ENCODE peak calls at places on chromosome 16, in six cellular contexts. One of them, this sample, is unnamed.

GRCh38 chr16:129075-129474 is 9.4 kb downstream of the NPRL3 start:
- DNase-seq in transverse colon: no peak
- DNase-seq in ovary: no peak
- DNase-seq in tibial nerve: no peak
- DNase-seq in stomach: no peak
- DNase-seq in A549: no peak
- DNase-seq in this sample: no peak

GRCh38 chr16:4801962-4802658 is at the start of gene ROGDI:
- DNase-seq in transverse colon: peak; percentile 96
- DNase-seq in ovary: peak; percentile 71
- DNase-seq in tibial nerve: peak; percentile 44
- DNase-seq in stomach: peak; percentile 96
- DNase-seq in A549: peak; percentile 51
- DNase-seq in this sample: no peak

GRCh38 chr16:49661465-49662187 is 194.3 kb downstream of the ZNF423 start:
- DNase-seq in transverse colon: no peak
- DNase-seq in ovary: no peak
- DNase-seq in tibial nerve: no peak
- DNase-seq in stomach: no peak
- DNase-seq in A549: no peak
- DNase-seq in this sample: no peak

GRCh38 chr16:54938351-54939346 is 8.0 kb downstream of the IRX5 start:
- DNase-seq in transverse colon: no peak
- DNase-seq in ovary: no peak
- DNase-seq in tibial nerve: no peak
- DNase-seq in stomach: no peak
- DNase-seq in A549: no peak
- DNase-seq in this sample: peak; percentile 73

GRCh38 chr16:51326131-51326856 is 175.2 kb upstream of the SALL1 start:
- DNase-seq in transverse colon: no peak
- DNase-seq in ovary: no peak
- DNase-seq in tibial nerve: no peak
- DNase-seq in stomach: no peak
- DNase-seq in A549: peak; percentile 26
- DNase-seq in this sample: no peak

GRCh38 chr16:88453621-88454314 is 688 bp downstream of the ZFPM1 start:
- DNase-seq in transverse colon: no peak
- DNase-seq in ovary: no peak
- DNase-seq in tibial nerve: no peak
- DNase-seq in stomach: no peak
- DNase-seq in A549: no peak
- DNase-seq in this sample: no peak

GRCh38 chr16:89383095-89384003 is 107.0 kb downstream of the ANKRD11 start:
- DNase-seq in transverse colon: peak; percentile 74
- DNase-seq in ovary: peak; percentile 46
- DNase-seq in tibial nerve: no peak
- DNase-seq in stomach: peak; percentile 71
- DNase-seq in A549: no peak
- DNase-seq in this sample: no peak

GRCh38 chr16:89586218-89586617 is 10.7 kb downstream of the CPNE7 start:
- DNase-seq in transverse colon: no peak
- DNase-seq in ovary: no peak
- DNase-seq in tibial nerve: no peak
- DNase-seq in stomach: no peak
- DNase-seq in A549: no peak
- DNase-seq in this sample: no peak

GRCh38 chr16:56615353-56615752 is 7.0 kb downstream of the MT2A start:
- DNase-seq in transverse colon: no peak
- DNase-seq in ovary: no peak
- DNase-seq in tibial nerve: no peak
- DNase-seq in stomach: no peak
- DNase-seq in A549: no peak
- DNase-seq in this sample: no peak

GRCh38 chr16:20410153-20410723 is 904 bp downstream of the ACSM5 start:
- DNase-seq in transverse colon: no peak
- DNase-seq in ovary: no peak
- DNase-seq in tibial nerve: no peak
- DNase-seq in stomach: no peak
- DNase-seq in A549: no peak
- DNase-seq in this sample: no peak

GRCh38 chr16:3587547-3588110 is 10.4 kb upstream of the NLRC3 start:
- DNase-seq in transverse colon: no peak
- DNase-seq in ovary: no peak
- DNase-seq in tibial nerve: no peak
- DNase-seq in stomach: no peak
- DNase-seq in A549: no peak
- DNase-seq in this sample: no peak

GRCh38 chr16:89352091-89352681 is 134.7 kb downstream of the ZNF778 start:
- DNase-seq in transverse colon: no peak
- DNase-seq in ovary: no peak
- DNase-seq in tibial nerve: no peak
- DNase-seq in stomach: no peak
- DNase-seq in A549: no peak
- DNase-seq in this sample: no peak

GRCh38 chr16:6694636-6695035 is 638.0 kb upstream of the RBFOX1 start:
- DNase-seq in transverse colon: no peak
- DNase-seq in ovary: no peak
- DNase-seq in tibial nerve: no peak
- DNase-seq in stomach: no peak
- DNase-seq in A549: no peak
- DNase-seq in this sample: no peak

GRCh38 chr16:87741700-87742415 is 23.9 kb downstream of the KLHDC4 start:
- DNase-seq in transverse colon: no peak
- DNase-seq in ovary: no peak
- DNase-seq in tibial nerve: no peak
- DNase-seq in stomach: no peak
- DNase-seq in A549: no peak
- DNase-seq in this sample: no peak

GRCh38 chr16:79146-80054 is 1.4 kb downstream of the MPG start:
- DNase-seq in transverse colon: no peak
- DNase-seq in ovary: no peak
- DNase-seq in tibial nerve: no peak
- DNase-seq in stomach: no peak
- DNase-seq in A549: no peak
- DNase-seq in this sample: no peak

GRCh38 chr16:75566889-75567255 is 693 bp downstream of the GABARAPL2 start:
- DNase-seq in transverse colon: peak; percentile 14
- DNase-seq in ovary: no peak
- DNase-seq in tibial nerve: no peak
- DNase-seq in stomach: no peak
- DNase-seq in A549: no peak
- DNase-seq in this sample: no peak

GRCh38 chr16:70680495-70681381 is 5.1 kb downstream of the MTSS2 start:
- DNase-seq in transverse colon: no peak
- DNase-seq in ovary: no peak
- DNase-seq in tibial nerve: no peak
- DNase-seq in stomach: no peak
- DNase-seq in A549: no peak
- DNase-seq in this sample: no peak

GRCh38 chr16:70683146-70683944 is 2.5 kb downstream of the MTSS2 start:
- DNase-seq in transverse colon: no peak
- DNase-seq in ovary: no peak
- DNase-seq in tibial nerve: no peak
- DNase-seq in stomach: no peak
- DNase-seq in A549: no peak
- DNase-seq in this sample: no peak

GRCh38 chr16:70682239-70683145 is 3.4 kb downstream of the MTSS2 start:
- DNase-seq in transverse colon: no peak
- DNase-seq in ovary: no peak
- DNase-seq in tibial nerve: no peak
- DNase-seq in stomach: no peak
- DNase-seq in A549: no peak
- DNase-seq in this sample: no peak

GRCh38 chr16:70679653-70680494 is 6.0 kb downstream of the MTSS2 start:
- DNase-seq in transverse colon: no peak
- DNase-seq in ovary: no peak
- DNase-seq in tibial nerve: no peak
- DNase-seq in stomach: no peak
- DNase-seq in A549: peak; percentile 54
- DNase-seq in this sample: no peak

GRCh38 chr16:70681382-70682238 is 4.2 kb downstream of the MTSS2 start:
- DNase-seq in transverse colon: no peak
- DNase-seq in ovary: no peak
- DNase-seq in tibial nerve: no peak
- DNase-seq in stomach: no peak
- DNase-seq in A549: no peak
- DNase-seq in this sample: no peak
- H3K4me3 ChIP-seq in transverse colon: no peak overlapping the region
- H3K4me3 ChIP-seq in ovary: no peak overlapping the region
- H3K4me3 ChIP-seq in tibial nerve: peak overlapping the region; percentile 22
- H3K4me3 ChIP-seq in stomach: peak overlapping the region; percentile 0
- H3K4me3 ChIP-seq in A549: no peak overlapping the region
- H3K4me3 ChIP-seq in this sample: peak overlapping the region; percentile 24

GRCh38 chr16:24643489-24643888 is 86.0 kb upstream of the TNRC6A start:
- DNase-seq in transverse colon: no peak
- DNase-seq in ovary: no peak
- DNase-seq in tibial nerve: no peak
- DNase-seq in stomach: no peak
- DNase-seq in A549: no peak
- DNase-seq in this sample: no peak

GRCh38 chr16:24646646-24646995 is 82.8 kb upstream of the TNRC6A start:
- DNase-seq in transverse colon: no peak
- DNase-seq in ovary: no peak
- DNase-seq in tibial nerve: no peak
- DNase-seq in stomach: no peak
- DNase-seq in A549: peak; percentile 28
- DNase-seq in this sample: no peak

GRCh38 chr16:24645739-24646645 is 83.5 kb upstream of the TNRC6A start:
- DNase-seq in transverse colon: no peak
- DNase-seq in ovary: no peak
- DNase-seq in tibial nerve: no peak
- DNase-seq in stomach: no peak
- DNase-seq in A549: peak; percentile 90
- DNase-seq in this sample: no peak
- TF ChIP-seq EP300 in transverse colon: no peak
- TF ChIP-seq EP300 in ovary: no peak
- TF ChIP-seq EP300 in tibial nerve: peak; percentile 78
- TF ChIP-seq EP300 in stomach: no peak
- TF ChIP-seq EP300 in A549: peak; percentile 94
- TF ChIP-seq EP300 in this sample: no peak

GRCh38 chr16:65547799-65548446 is 426.1 kb upstream of the CDH11 start:
- DNase-seq in transverse colon: no peak
- DNase-seq in ovary: no peak
- DNase-seq in tibial nerve: no peak
- DNase-seq in stomach: no peak
- DNase-seq in A549: no peak
- DNase-seq in this sample: no peak
- H3K4me3 ChIP-seq in transverse colon: no peak overlapping the region
- H3K4me3 ChIP-seq in ovary: no peak overlapping the region
- H3K4me3 ChIP-seq in tibial nerve: no peak overlapping the region
- H3K4me3 ChIP-seq in stomach: no peak overlapping the region
- H3K4me3 ChIP-seq in A549: no peak overlapping the region
- H3K4me3 ChIP-seq in this sample: no peak overlapping the region

GRCh38 chr16:10592611-10593010 is 12.2 kb upstream of the EMP2 start:
- DNase-seq in transverse colon: no peak
- DNase-seq in ovary: no peak
- DNase-seq in tibial nerve: no peak
- DNase-seq in stomach: no peak
- DNase-seq in A549: no peak
- DNase-seq in this sample: no peak
- TF ChIP-seq EP300 in transverse colon: no peak
- TF ChIP-seq EP300 in ovary: no peak
- TF ChIP-seq EP300 in tibial nerve: no peak
- TF ChIP-seq EP300 in stomach: no peak
- TF ChIP-seq EP300 in A549: no peak
- TF ChIP-seq EP300 in this sample: no peak

GRCh38 chr16:68404736-68405345 is 43.5 kb downstream of the SMPD3 start:
- DNase-seq in transverse colon: no peak
- DNase-seq in ovary: no peak
- DNase-seq in tibial nerve: no peak
- DNase-seq in stomach: peak; percentile 42
- DNase-seq in A549: no peak
- DNase-seq in this sample: no peak

GRCh38 chr16:68408428-68408827 is 39.9 kb downstream of the SMPD3 start:
- DNase-seq in transverse colon: no peak
- DNase-seq in ovary: no peak
- DNase-seq in tibial nerve: no peak
- DNase-seq in stomach: no peak
- DNase-seq in A549: no peak
- DNase-seq in this sample: no peak

GRCh38 chr16:68403704-68404103 is 44.6 kb downstream of the SMPD3 start:
- DNase-seq in transverse colon: no peak
- DNase-seq in ovary: no peak
- DNase-seq in tibial nerve: no peak
- DNase-seq in stomach: no peak
- DNase-seq in A549: no peak
- DNase-seq in this sample: no peak

GRCh38 chr16:68408967-68409366 is 39.3 kb downstream of the SMPD3 start:
- DNase-seq in transverse colon: no peak
- DNase-seq in ovary: no peak
- DNase-seq in tibial nerve: no peak
- DNase-seq in stomach: no peak
- DNase-seq in A549: no peak
- DNase-seq in this sample: no peak

GRCh38 chr16:68406458-68407041 is 41.8 kb downstream of the SMPD3 start:
- DNase-seq in transverse colon: no peak
- DNase-seq in ovary: no peak
- DNase-seq in tibial nerve: no peak
- DNase-seq in stomach: no peak
- DNase-seq in A549: no peak
- DNase-seq in this sample: no peak
- H3K4me3 ChIP-seq in transverse colon: no peak overlapping the region
- H3K4me3 ChIP-seq in ovary: no peak overlapping the region
- H3K4me3 ChIP-seq in tibial nerve: no peak overlapping the region
- H3K4me3 ChIP-seq in stomach: no peak overlapping the region
- H3K4me3 ChIP-seq in A549: no peak overlapping the region
- H3K4me3 ChIP-seq in this sample: no peak overlapping the region

DNA sequence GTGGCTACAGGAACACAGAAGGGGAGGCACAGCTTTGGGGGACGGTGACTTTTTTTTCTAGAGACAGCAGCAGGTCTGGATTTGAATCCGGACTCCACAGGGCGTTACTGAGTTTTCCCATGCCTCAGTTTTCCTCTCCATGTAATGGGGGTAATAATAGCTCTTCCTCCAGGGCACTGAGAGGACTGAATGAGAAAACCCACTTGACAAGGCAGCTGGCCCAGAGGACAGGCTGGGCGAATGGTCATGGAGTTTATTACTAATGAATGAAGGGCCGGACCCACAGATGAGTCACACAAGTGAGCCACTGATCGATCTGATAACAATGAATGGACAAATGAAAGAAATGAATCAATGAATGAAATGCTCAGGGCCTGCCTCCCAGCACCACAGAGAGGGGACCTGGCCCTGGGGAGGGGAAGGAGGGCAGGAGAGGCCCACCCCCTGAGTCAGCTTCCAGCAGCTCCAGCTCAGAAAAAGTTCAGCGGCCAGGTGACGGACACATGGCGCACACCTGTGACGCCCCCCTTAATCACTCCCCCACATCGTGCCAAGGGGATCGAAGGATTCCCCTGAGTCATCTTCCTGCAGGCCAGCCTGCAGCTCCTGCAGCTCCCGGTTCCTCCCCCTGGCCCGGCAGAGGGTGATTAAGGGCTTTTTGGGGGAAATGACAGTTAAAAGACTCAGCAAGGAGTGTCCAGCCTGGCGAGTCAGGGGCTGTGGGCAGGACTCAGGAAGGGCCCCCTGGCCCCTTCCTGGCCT is 54.3 kb downstream of the SOCS1 start:
- DNase-seq in transverse colon: no peak
- DNase-seq in ovary: no peak
- DNase-seq in tibial nerve: no peak
- DNase-seq in stomach: peak; percentile 41
- DNase-seq in A549: peak; percentile 36
- DNase-seq in this sample: no peak
- TF ChIP-seq EP300 in transverse colon: no peak
- TF ChIP-seq EP300 in ovary: no peak
- TF ChIP-seq EP300 in tibial nerve: no peak
- TF ChIP-seq EP300 in stomach: no peak
- TF ChIP-seq EP300 in A549: no peak
- TF ChIP-seq EP300 in this sample: no peak

GRCh38 chr16:30766206-30766921 is 4.2 kb downstream of the RNF40 start:
- DNase-seq in transverse colon: no peak
- DNase-seq in ovary: no peak
- DNase-seq in tibial nerve: no peak
- DNase-seq in stomach: no peak
- DNase-seq in A549: no peak
- DNase-seq in this sample: no peak
- H3K4me3 ChIP-seq in transverse colon: no peak overlapping the region
- H3K4me3 ChIP-seq in ovary: no peak overlapping the region
- H3K4me3 ChIP-seq in tibial nerve: no peak overlapping the region
- H3K4me3 ChIP-seq in stomach: no peak overlapping the region
- H3K4me3 ChIP-seq in A549: no peak overlapping the region
- H3K4me3 ChIP-seq in this sample: no peak overlapping the region

This sample was measured in suprapubic skin.